ENCODE peak calls at places on chromosomes 12 and 14, in seven cellular contexts. L is NCI-H1105 treated with DMSO at 0.1 percent for 48 hours; B is effector memory CD8-positive, alpha-beta T cell; N is Right ventricle myocardium superior; X is GM12892; Q is lung; I is activated CD4-positive, alpha-beta memory T cell treated with anti-CD3 and anti-CD28 coated beads for 36 hours. K is an unnamed sample.

GRCh38 chr12:106205208-106206069 is 42.4 kb downstream of the CKAP4 start:
- DNase-seq in L (peak; percentile 39), B (no peak), N (peak; percentile 81), X (no peak), Q (no peak), I (no peak), K (peak; percentile 84)

GRCh38 chr12:92030618-92031017 is 115.0 kb downstream of the BTG1 start:
- DNase-seq in L (no peak), B (peak; percentile 54), N (no peak), X (no peak), Q (peak; percentile 29), I (peak; percentile 69), K (no peak)

GRCh38 chr12:68831751-68832503 is 23.9 kb downstream of the MDM2 start:
- DNase-seq in L (no peak), B (no peak), N (no peak), X (no peak), Q (no peak), I (no peak), K (no peak)

GRCh38 chr14:52563120-52563519 is 10.5 kb downstream of the GPR137C start:
- DNase-seq in L (no peak), B (no peak), N (no peak), X (no peak), Q (no peak), I (no peak), K (no peak)

GRCh38 chr12:92546826-92547348 is 155.9 kb upstream of the PLEKHG7 start:
- DNase-seq in L (peak; percentile 69), B (no peak), N (no peak), X (no peak), Q (no peak), I (no peak), K (no peak)

GRCh38 chr12:101828463-101829196 is 2.1 kb downstream of the GNPTAB start:
- DNase-seq in L (peak; percentile 33), B (no peak), N (no peak), X (no peak), Q (no peak), I (no peak), K (no peak)

GRCh38 chr12:101877816-101878811 is 734 bp downstream of the DRAM1 start:
- DNase-seq in L (no peak), B (no peak), N (no peak), X (peak; percentile 27), Q (peak; percentile 30), I (no peak), K (no peak)

GRCh38 chr14:93005135-93005813 is 82.3 kb downstream of the CHGA start:
- DNase-seq in L (no peak), B (no peak), N (no peak), X (no peak), Q (no peak), I (no peak), K (no peak)

GRCh38 chr12:98532687-98533304 is 17.4 kb downstream of the TMPO start:
- DNase-seq in L (peak; percentile 26), B (peak; percentile 24), N (no peak), X (no peak), Q (no peak), I (no peak), K (no peak)

GRCh38 chr14:29321646-29322045 is 555.1 kb downstream of the FOXG1 start:
- DNase-seq in L (no peak), B (no peak), N (no peak), X (no peak), Q (no peak), I (no peak), K (no peak)

GRCh38 chr14:88063807-88064206 is 58.9 kb downstream of the GPR65 start:
- DNase-seq in L (no peak), B (no peak), N (no peak), X (no peak), Q (no peak), I (no peak), K (no peak)

GRCh38 chr14:72544615-72545387 is 349.1 kb downstream of the DPF3 start:
- DNase-seq in L (no peak), B (no peak), N (no peak), X (no peak), Q (no peak), I (no peak), K (no peak)

GRCh38 chr12:124480469-124481256 is 86.7 kb downstream of the NCOR2 start:
- DNase-seq in L (no peak), B (peak; percentile 21), N (peak; percentile 65), X (peak; percentile 82), Q (no peak), I (peak; percentile 77), K (peak; percentile 65)

GRCh38 chr12:60529261-60529660 is 933.4 kb downstream of the SLC16A7 start:
- DNase-seq in L (no peak), B (no peak), N (no peak), X (no peak), Q (no peak), I (no peak), K (no peak)

K was measured in left ventricle myocardium superior.